ENCODE peak calls at places on chromosomes 5 and 9, in eight cellular contexts. J is SW480; B is NCI-H774; W is natural killer cell; I is kidney; G is NCI-H1105 treated with DMSO at 0.1 percent for 48 hours; A is endothelial cell of umbilical vein; Q is CD8-positive, alpha-beta memory T cell. E is an unnamed sample.

GRCh38 chr5:151868451-151868850 is 56.2 kb downstream of the GLRA1 start:
- DNase-seq in J (peak), B (no peak), W (no peak), I (no peak), G (no peak), A (no peak), Q (no peak), E (no peak)

GRCh38 chr9:25562101-25562500 is 116.1 kb downstream of the TUSC1 start:
- DNase-seq in J (no peak), B (no peak), W (no peak), I (no peak), G (no peak), A (no peak), Q (no peak), E (no peak)

GRCh38 chr5:55600536-55601208 is 65.9 kb upstream of the PLPP1 start:
- DNase-seq in J (peak), B (no peak), W (no peak), I (no peak), G (no peak), A (peak), Q (no peak), E (no peak)

GRCh38 chr5:62460578-62460983 is 48.0 kb downstream of the IPO11 start:
- DNase-seq in J (peak), B (no peak), W (no peak), I (no peak), G (peak), A (peak), Q (no peak), E (no peak)

GRCh38 chr5:101679816-101680215 is 616.3 kb downstream of the SLCO4C1 start:
- DNase-seq in J (no peak), B (no peak), W (no peak), I (no peak), G (no peak), A (no peak), Q (no peak), E (no peak)

GRCh38 chr5:6551287-6551954 is 81.4 kb downstream of the NSUN2 start:
- DNase-seq in J (peak), B (no peak), W (no peak), I (peak), G (no peak), A (no peak), Q (no peak), E (no peak)

GRCh38 chr9:108162664-108163063 is 673.1 kb upstream of the KLF4 start:
- DNase-seq in J (peak), B (no peak), W (no peak), I (no peak), G (no peak), A (no peak), Q (no peak), E (no peak)

GRCh38 chr9:114738581-114739316 is 56.8 kb upstream of the TEX48 start:
- DNase-seq in J (peak), B (peak), W (peak), I (no peak), G (peak), A (peak), Q (peak), E (peak)

GRCh38 chr9:126393876-126394275 is 67.2 kb downstream of the MVB12B start:
- DNase-seq in J (no peak), B (no peak), W (no peak), I (no peak), G (no peak), A (no peak), Q (no peak), E (no peak)

GRCh38 chr9:34607331-34607730 is 4.6 kb downstream of the RPP25L start:
- DNase-seq in J (no peak), B (no peak), W (no peak), I (no peak), G (no peak), A (no peak), Q (no peak), E (no peak)

GRCh38 chr5:39092581-39093350 is 18.6 kb upstream of the RICTOR start:
- DNase-seq in J (no peak), B (no peak), W (no peak), I (no peak), G (no peak), A (peak), Q (no peak), E (no peak)

GRCh38 chr5:179139936-179140235 is 79.7 kb downstream of the ZNF354C start:
- DNase-seq in J (no peak), B (no peak), W (no peak), I (peak), G (no peak), A (no peak), Q (no peak), E (no peak)

GRCh38 chr5:91977599-91977998 is 594.5 kb upstream of the ARRDC3 start:
- DNase-seq in J (no peak), B (peak), W (no peak), I (no peak), G (peak), A (no peak), Q (no peak), E (no peak)

GRCh38 chr5:132484386-132484715 is 6.2 kb downstream of the IRF1 start:
- DNase-seq in J (no peak), B (no peak), W (peak), I (no peak), G (no peak), A (no peak), Q (no peak), E (no peak)

GRCh38 chr5:171713152-171713551 is 72.5 kb upstream of the SMIM23 start:
- DNase-seq in J (no peak), B (no peak), W (no peak), I (no peak), G (no peak), A (no peak), Q (no peak), E (no peak)

GRCh38 chr5:61567337-61567736 is 235.3 kb downstream of the ZSWIM6 start:
- DNase-seq in J (no peak), B (no peak), W (no peak), I (no peak), G (no peak), A (no peak), Q (no peak), E (no peak)

GRCh38 chr9:133493428-133493827 is 14.5 kb upstream of the SLC2A6 start:
- DNase-seq in J (no peak), B (no peak), W (no peak), I (peak), G (no peak), A (no peak), Q (no peak), E (no peak)

GRCh38 chr5:161851691-161852299 is 3.9 kb downstream of the GABRA1 start:
- DNase-seq in J (peak), B (no peak), W (no peak), I (no peak), G (peak), A (no peak), Q (no peak), E (no peak)

GRCh38 chr5:5767286-5767928 is 344.9 kb downstream of the ICE1 start:
- DNase-seq in J (no peak), B (peak), W (no peak), I (no peak), G (peak), A (no peak), Q (no peak), E (peak)

GRCh38 chr5:172624996-172625939 is 15.8 kb upstream of the NEURL1B start:
- DNase-seq in J (no peak), B (no peak), W (no peak), I (no peak), G (no peak), A (no peak), Q (no peak), E (no peak)

GRCh38 chr5:124906339-124907097 is 160.1 kb upstream of the ZNF608 start:
- DNase-seq in J (no peak), B (peak), W (no peak), I (peak), G (peak), A (peak), Q (no peak), E (peak)

GRCh38 chr5:139758510-139759036 is 37.0 kb upstream of the PSD2 start:
- DNase-seq in J (peak), B (no peak), W (no peak), I (peak), G (no peak), A (no peak), Q (no peak), E (no peak)

E was measured in NCI-H2081.